ENCODE peak calls at places on chromosomes 13 and 19, in eight cellular contexts. C, P, S, Q, O, H, R and T are unnamed samples.

GRCh38 chr19:18392417-18392816 is 5.0 kb downstream of the LRRC25 start:
- DNase-seq in H (no peak), S (no peak), R (no peak), Q (peak), C (peak), P (no peak), O (peak), T (peak)

GRCh38 chr19:17347361-17347760 is 10.0 kb downstream of the GTPBP3 start:
- DNase-seq in S (no peak), Q (no peak), O (no peak), C (peak), R (no peak), H (no peak), P (no peak), T (no peak)

GRCh38 chr13:27962128-27962841 is 6.8 kb downstream of the CDX2 start:
- DNase-seq in H (no peak), R (no peak), S (no peak), O (no peak), C (no peak), P (no peak), Q (peak), T (no peak)

GRCh38 chr13:97974773-97975172 is 21.3 kb downstream of the IPO5 start:
- DNase-seq in R (no peak), P (no peak), C (no peak), O (no peak), Q (no peak), H (no peak), S (no peak), T (no peak)

GRCh38 chr13:20190481-20191310 is 2.0 kb downstream of the GJB2 start:
- DNase-seq in H (no peak), O (no peak), R (no peak), S (no peak), C (no peak), Q (no peak), P (no peak), T (no peak)

GRCh38 chr19:50836543-50837195 is 3.3 kb upstream of the KLK15 start:
- DNase-seq in P (no peak), C (peak), O (no peak), R (no peak), H (no peak), Q (peak), S (no peak), T (no peak)

GRCh38 chr13:102948006-102948405 is 102.2 kb downstream of the ERCC5 start:
- DNase-seq in H (no peak), O (peak), P (no peak), S (peak), R (no peak), C (no peak), Q (no peak), T (no peak)

GRCh38 chr19:49499030-49499670 is 2.9 kb downstream of the RPS11 start:
- DNase-seq in R (no peak), C (no peak), H (peak), Q (no peak), O (no peak), P (no peak), S (no peak), T (no peak)

GRCh38 chr13:100957741-100958140 is 283.1 kb upstream of the TMTC4 start:
- DNase-seq in P (no peak), C (no peak), R (no peak), S (no peak), H (no peak), Q (no peak), O (no peak), T (no peak)

GRCh38 chr19:38977445-38978314 is 2.1 kb upstream of the FBXO17 start:
- DNase-seq in R (no peak), C (no peak), O (no peak), Q (no peak), P (no peak), S (no peak), H (no peak), T (no peak)

GRCh38 chr19:57302020-57302465 is 18.2 kb upstream of the ZNF543 start:
- DNase-seq in H (no peak), O (no peak), Q (no peak), P (no peak), S (no peak), R (no peak), C (no peak), T (no peak)

GRCh38 chr13:95300625-95301134 is 571 bp downstream of the ABCC4 start:
- DNase-seq in R (peak), O (peak), H (no peak), P (peak), C (peak), Q (peak), S (peak), T (peak)

GRCh38 chr19:15871570-15871969 is 26.3 kb downstream of the CYP4F2 start:
- DNase-seq in C (no peak), S (no peak), H (no peak), Q (peak), P (no peak), O (no peak), R (no peak), T (peak)

GRCh38 chr19:47310323-47310722 is 662 bp downstream of the C5AR1 start:
- DNase-seq in O (no peak), Q (no peak), H (no peak), S (no peak), P (no peak), C (no peak), R (no peak), T (no peak)

GRCh38 chr19:30695171-30695875 is 323.1 kb downstream of the ZNF536 start:
- DNase-seq in P (no peak), H (no peak), R (peak), S (no peak), C (no peak), Q (no peak), O (no peak), T (no peak)

GRCh38 chr19:32581704-32582164 is 744 bp downstream of the PDCD5 start:
- DNase-seq in C (no peak), Q (peak), S (no peak), R (peak), H (no peak), P (no peak), O (no peak), T (no peak)

GRCh38 chr19:15934332-15935078 is at the start of gene CYP4F11:
- DNase-seq in P (no peak), C (no peak), H (no peak), S (peak), Q (peak), R (peak), O (peak), T (no peak)

GRCh38 chr13:98976338-98976737 is 1.5 kb downstream of the DOCK9 start:
- DNase-seq in H (no peak), O (no peak), R (no peak), C (no peak), P (no peak), S (no peak), Q (no peak), T (peak)

GRCh38 chr13:49421391-49421790 is 22.5 kb downstream of the CAB39L start:
- DNase-seq in P (peak), H (peak), S (no peak), C (no peak), Q (peak), O (no peak), R (peak), T (no peak)